ENCODE peak calls at places on chromosomes 6 and 20, in nine cellular contexts. One of them, this sample, is unnamed.

GRCh38 chr6:127195833-127196232 is 70.8 kb upstream of the RNF146 start:
- DNase-seq in fibroblast of villous mesenchyme: no peak
- DNase-seq in pancreas: no peak
- DNase-seq in brain microvascular endothelial cell: no peak
- DNase-seq in astrocyte of the spinal cord: no peak
- DNase-seq in tibial nerve: no peak
- DNase-seq in uterus: no peak
- DNase-seq in breast epithelium: no peak
- DNase-seq in GM12865: no peak
- DNase-seq in this sample: no peak

GRCh38 chr20:45254867-45255266 is 503 bp upstream of the SLPI start:
- DNase-seq in fibroblast of villous mesenchyme: peak
- DNase-seq in pancreas: no peak
- DNase-seq in brain microvascular endothelial cell: no peak
- DNase-seq in astrocyte of the spinal cord: peak
- DNase-seq in tibial nerve: peak
- DNase-seq in uterus: no peak
- DNase-seq in breast epithelium: no peak
- DNase-seq in GM12865: peak
- DNase-seq in this sample: peak

GRCh38 chr6:112007254-112007653 is 46.6 kb upstream of the CCN6 start:
- DNase-seq in fibroblast of villous mesenchyme: peak
- DNase-seq in pancreas: no peak
- DNase-seq in brain microvascular endothelial cell: no peak
- DNase-seq in astrocyte of the spinal cord: no peak
- DNase-seq in tibial nerve: no peak
- DNase-seq in uterus: no peak
- DNase-seq in breast epithelium: no peak
- DNase-seq in GM12865: no peak
- DNase-seq in this sample: peak

GRCh38 chr20:52410182-52410647 is 218.6 kb upstream of the ZFP64 start:
- DNase-seq in fibroblast of villous mesenchyme: peak
- DNase-seq in pancreas: no peak
- DNase-seq in brain microvascular endothelial cell: no peak
- DNase-seq in astrocyte of the spinal cord: no peak
- DNase-seq in tibial nerve: peak
- DNase-seq in uterus: peak
- DNase-seq in breast epithelium: no peak
- DNase-seq in GM12865: no peak
- DNase-seq in this sample: peak

GRCh38 chr6:44576132-44576601 is 188.7 kb downstream of the CDC5L start:
- DNase-seq in fibroblast of villous mesenchyme: no peak
- DNase-seq in pancreas: no peak
- DNase-seq in brain microvascular endothelial cell: peak
- DNase-seq in astrocyte of the spinal cord: peak
- DNase-seq in tibial nerve: no peak
- DNase-seq in uterus: no peak
- DNase-seq in breast epithelium: no peak
- DNase-seq in GM12865: no peak
- DNase-seq in this sample: peak

GRCh38 chr20:34525709-34526416 is 9.6 kb downstream of the DYNLRB1 start:
- DNase-seq in fibroblast of villous mesenchyme: peak
- DNase-seq in pancreas: peak
- DNase-seq in brain microvascular endothelial cell: peak
- DNase-seq in astrocyte of the spinal cord: peak
- DNase-seq in tibial nerve: peak
- DNase-seq in uterus: peak
- DNase-seq in breast epithelium: peak
- DNase-seq in GM12865: no peak
- DNase-seq in this sample: peak

GRCh38 chr6:141212296-141212695 is 920.4 kb upstream of the GJE1 start:
- DNase-seq in fibroblast of villous mesenchyme: no peak
- DNase-seq in pancreas: no peak
- DNase-seq in brain microvascular endothelial cell: no peak
- DNase-seq in astrocyte of the spinal cord: no peak
- DNase-seq in tibial nerve: no peak
- DNase-seq in uterus: no peak
- DNase-seq in breast epithelium: no peak
- DNase-seq in GM12865: no peak
- DNase-seq in this sample: no peak

GRCh38 chr20:62303327-62304226 is 780 bp downstream of the ADRM1 start:
- DNase-seq in fibroblast of villous mesenchyme: peak
- DNase-seq in pancreas: no peak
- DNase-seq in brain microvascular endothelial cell: no peak
- DNase-seq in astrocyte of the spinal cord: peak
- DNase-seq in tibial nerve: no peak
- DNase-seq in uterus: peak
- DNase-seq in breast epithelium: no peak
- DNase-seq in GM12865: peak
- DNase-seq in this sample: peak

GRCh38 chr6:148342146-148343027 is at the start of gene SASH1:
- DNase-seq in fibroblast of villous mesenchyme: peak
- DNase-seq in pancreas: peak
- DNase-seq in brain microvascular endothelial cell: peak
- DNase-seq in astrocyte of the spinal cord: peak
- DNase-seq in tibial nerve: peak
- DNase-seq in uterus: peak
- DNase-seq in breast epithelium: peak
- DNase-seq in GM12865: peak
- DNase-seq in this sample: peak

GRCh38 chr6:11500008-11500407 is 37.5 kb upstream of the TMEM170B start:
- DNase-seq in fibroblast of villous mesenchyme: peak
- DNase-seq in pancreas: no peak
- DNase-seq in brain microvascular endothelial cell: peak
- DNase-seq in astrocyte of the spinal cord: peak
- DNase-seq in tibial nerve: no peak
- DNase-seq in uterus: no peak
- DNase-seq in breast epithelium: no peak
- DNase-seq in GM12865: no peak
- DNase-seq in this sample: peak

GRCh38 chr6:37048851-37049734 is 43.6 kb downstream of the FGD2 start:
- DNase-seq in fibroblast of villous mesenchyme: peak
- DNase-seq in pancreas: peak
- DNase-seq in brain microvascular endothelial cell: peak
- DNase-seq in astrocyte of the spinal cord: peak
- DNase-seq in tibial nerve: peak
- DNase-seq in uterus: peak
- DNase-seq in breast epithelium: no peak
- DNase-seq in GM12865: peak
- DNase-seq in this sample: peak

GRCh38 chr6:105326216-105326615 is 76.7 kb downstream of the PREP start:
- DNase-seq in fibroblast of villous mesenchyme: peak
- DNase-seq in pancreas: no peak
- DNase-seq in brain microvascular endothelial cell: no peak
- DNase-seq in astrocyte of the spinal cord: peak
- DNase-seq in tibial nerve: peak
- DNase-seq in uterus: no peak
- DNase-seq in breast epithelium: peak
- DNase-seq in GM12865: no peak
- DNase-seq in this sample: peak

GRCh38 chr20:53827996-53828672 is 234.5 kb upstream of the ZNF217 start:
- DNase-seq in fibroblast of villous mesenchyme: peak
- DNase-seq in pancreas: no peak
- DNase-seq in brain microvascular endothelial cell: peak
- DNase-seq in astrocyte of the spinal cord: peak
- DNase-seq in tibial nerve: peak
- DNase-seq in uterus: no peak
- DNase-seq in breast epithelium: no peak
- DNase-seq in GM12865: no peak
- DNase-seq in this sample: peak

GRCh38 chr6:133805876-133806275 is 83.0 kb upstream of the TCF21 start:
- DNase-seq in fibroblast of villous mesenchyme: no peak
- DNase-seq in pancreas: no peak
- DNase-seq in brain microvascular endothelial cell: no peak
- DNase-seq in astrocyte of the spinal cord: no peak
- DNase-seq in tibial nerve: no peak
- DNase-seq in uterus: no peak
- DNase-seq in breast epithelium: no peak
- DNase-seq in GM12865: peak
- DNase-seq in this sample: no peak

GRCh38 chr6:130417951-130418350 is 52.1 kb downstream of the TMEM200A start:
- DNase-seq in fibroblast of villous mesenchyme: peak
- DNase-seq in pancreas: no peak
- DNase-seq in brain microvascular endothelial cell: peak
- DNase-seq in astrocyte of the spinal cord: peak
- DNase-seq in tibial nerve: no peak
- DNase-seq in uterus: no peak
- DNase-seq in breast epithelium: no peak
- DNase-seq in GM12865: no peak
- DNase-seq in this sample: peak

GRCh38 chr6:131061041-131061770 is 1.8 kb downstream of the EPB41L2 start:
- DNase-seq in fibroblast of villous mesenchyme: peak
- DNase-seq in pancreas: no peak
- DNase-seq in brain microvascular endothelial cell: no peak
- DNase-seq in astrocyte of the spinal cord: peak
- DNase-seq in tibial nerve: no peak
- DNase-seq in uterus: no peak
- DNase-seq in breast epithelium: no peak
- DNase-seq in GM12865: peak
- DNase-seq in this sample: peak

DNA sequence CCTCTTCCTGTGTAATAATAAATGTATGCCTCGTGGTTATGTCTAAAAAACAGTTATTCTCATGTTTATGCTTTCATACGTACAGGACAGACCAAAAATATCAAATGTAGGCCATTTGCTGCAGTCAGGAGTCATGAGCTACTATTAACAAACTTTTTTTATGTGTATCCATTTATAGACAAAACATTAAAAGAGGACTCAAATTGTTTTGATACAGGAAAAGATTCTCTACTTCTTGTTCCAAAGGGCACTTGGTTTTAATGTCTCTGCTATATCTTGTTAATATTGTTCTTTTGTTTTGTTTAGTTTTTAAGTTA is 155.2 kb downstream of the ZDHHC14 start:
- DNase-seq in fibroblast of villous mesenchyme: no peak
- DNase-seq in pancreas: no peak
- DNase-seq in brain microvascular endothelial cell: no peak
- DNase-seq in astrocyte of the spinal cord: no peak
- DNase-seq in tibial nerve: peak
- DNase-seq in uterus: no peak
- DNase-seq in breast epithelium: no peak
- DNase-seq in GM12865: no peak
- DNase-seq in this sample: no peak
- H3K4me3 ChIP-seq in fibroblast of villous mesenchyme: no peak
- H3K4me3 ChIP-seq in pancreas: no peak
- H3K4me3 ChIP-seq in brain microvascular endothelial cell: no peak
- H3K4me3 ChIP-seq in astrocyte of the spinal cord: no peak
- H3K4me3 ChIP-seq in tibial nerve: no peak
- H3K4me3 ChIP-seq in uterus: no peak
- H3K4me3 ChIP-seq in breast epithelium: no peak
- H3K4me3 ChIP-seq in GM12865: no peak
- H3K4me3 ChIP-seq in this sample: no peak

GRCh38 chr6:45617441-45617840 is 239.7 kb upstream of the SUPT3H start:
- DNase-seq in fibroblast of villous mesenchyme: peak
- DNase-seq in pancreas: no peak
- DNase-seq in brain microvascular endothelial cell: no peak
- DNase-seq in astrocyte of the spinal cord: peak
- DNase-seq in tibial nerve: no peak
- DNase-seq in uterus: no peak
- DNase-seq in breast epithelium: no peak
- DNase-seq in GM12865: no peak
- DNase-seq in this sample: no peak
- TF ChIP-seq CTCF in fibroblast of villous mesenchyme: peak
- TF ChIP-seq CTCF in pancreas: no peak
- TF ChIP-seq CTCF in brain microvascular endothelial cell: peak
- TF ChIP-seq CTCF in astrocyte of the spinal cord: peak
- TF ChIP-seq CTCF in tibial nerve: no peak
- TF ChIP-seq CTCF in uterus: no peak
- TF ChIP-seq CTCF in breast epithelium: no peak
- TF ChIP-seq CTCF in GM12865: no peak
- TF ChIP-seq CTCF in this sample: peak

GRCh38 chr6:132401120-132401940 is at the start of gene MOXD1:
- DNase-seq in fibroblast of villous mesenchyme: peak
- DNase-seq in pancreas: peak
- DNase-seq in brain microvascular endothelial cell: no peak
- DNase-seq in astrocyte of the spinal cord: no peak
- DNase-seq in tibial nerve: no peak
- DNase-seq in uterus: peak
- DNase-seq in breast epithelium: no peak
- DNase-seq in GM12865: peak
- DNase-seq in this sample: peak
- H3K4me3 ChIP-seq in fibroblast of villous mesenchyme: peak
- H3K4me3 ChIP-seq in pancreas: peak
- H3K4me3 ChIP-seq in brain microvascular endothelial cell: peak
- H3K4me3 ChIP-seq in astrocyte of the spinal cord: peak
- H3K4me3 ChIP-seq in tibial nerve: peak
- H3K4me3 ChIP-seq in uterus: peak
- H3K4me3 ChIP-seq in breast epithelium: peak
- H3K4me3 ChIP-seq in GM12865: peak
- H3K4me3 ChIP-seq in this sample: peak

GRCh38 chr20:15711177-15711576 is 862.1 kb downstream of the KIF16B start:
- DNase-seq in fibroblast of villous mesenchyme: no peak
- DNase-seq in pancreas: no peak
- DNase-seq in brain microvascular endothelial cell: no peak
- DNase-seq in astrocyte of the spinal cord: no peak
- DNase-seq in tibial nerve: no peak
- DNase-seq in uterus: no peak
- DNase-seq in breast epithelium: no peak
- DNase-seq in GM12865: no peak
- DNase-seq in this sample: no peak

GRCh38 chr20:15706719-15707118 is 866.5 kb downstream of the KIF16B start:
- DNase-seq in fibroblast of villous mesenchyme: no peak
- DNase-seq in pancreas: no peak
- DNase-seq in brain microvascular endothelial cell: peak
- DNase-seq in astrocyte of the spinal cord: no peak
- DNase-seq in tibial nerve: no peak
- DNase-seq in uterus: no peak
- DNase-seq in breast epithelium: no peak
- DNase-seq in GM12865: no peak
- DNase-seq in this sample: no peak

GRCh38 chr20:15705975-15706374 is 867.3 kb downstream of the KIF16B start:
- DNase-seq in fibroblast of villous mesenchyme: no peak
- DNase-seq in pancreas: no peak
- DNase-seq in brain microvascular endothelial cell: no peak
- DNase-seq in astrocyte of the spinal cord: no peak
- DNase-seq in tibial nerve: no peak
- DNase-seq in uterus: no peak
- DNase-seq in breast epithelium: no peak
- DNase-seq in GM12865: no peak
- DNase-seq in this sample: no peak

GRCh38 chr20:15703171-15703911 is 869.9 kb downstream of the KIF16B start:
- DNase-seq in fibroblast of villous mesenchyme: no peak
- DNase-seq in pancreas: no peak
- DNase-seq in brain microvascular endothelial cell: peak
- DNase-seq in astrocyte of the spinal cord: peak
- DNase-seq in tibial nerve: no peak
- DNase-seq in uterus: no peak
- DNase-seq in breast epithelium: no peak
- DNase-seq in GM12865: peak
- DNase-seq in this sample: no peak

DNA sequence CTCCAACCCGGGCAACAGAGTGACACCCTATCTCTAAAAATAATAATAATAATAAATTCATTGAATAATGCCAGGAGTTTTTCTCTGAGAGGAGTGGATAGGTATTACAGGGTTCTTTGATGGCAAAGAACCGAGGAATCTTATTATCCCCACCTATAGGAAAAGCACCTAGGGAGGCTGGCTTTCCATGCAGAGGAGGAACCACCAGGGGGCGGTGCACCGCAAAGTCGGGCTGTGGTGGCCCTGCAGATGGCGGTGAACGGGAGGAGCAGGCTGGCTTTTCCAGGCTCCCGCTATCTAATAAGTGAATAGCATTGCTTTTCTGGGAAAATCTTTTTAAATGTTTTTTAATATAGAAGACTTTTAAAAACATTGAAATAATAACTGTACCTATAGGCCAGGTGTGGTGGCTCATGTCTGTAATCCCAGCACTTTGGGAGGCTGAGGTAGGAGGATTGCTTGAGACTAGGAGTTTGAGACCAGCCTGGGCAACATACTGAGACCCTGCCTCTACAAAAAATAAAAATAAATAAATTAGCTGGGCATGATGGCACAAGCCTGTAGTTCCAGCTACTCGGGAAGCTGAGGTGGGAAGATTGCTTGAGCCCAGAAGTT is 864.2 kb downstream of the KIF16B start:
- DNase-seq in fibroblast of villous mesenchyme: peak
- DNase-seq in pancreas: peak
- DNase-seq in brain microvascular endothelial cell: no peak
- DNase-seq in astrocyte of the spinal cord: no peak
- DNase-seq in tibial nerve: peak
- DNase-seq in uterus: no peak
- DNase-seq in breast epithelium: no peak
- DNase-seq in GM12865: peak
- DNase-seq in this sample: no peak
- TF ChIP-seq CTCF in fibroblast of villous mesenchyme: peak
- TF ChIP-seq CTCF in pancreas: peak
- TF ChIP-seq CTCF in brain microvascular endothelial cell: peak
- TF ChIP-seq CTCF in astrocyte of the spinal cord: peak
- TF ChIP-seq CTCF in tibial nerve: no peak
- TF ChIP-seq CTCF in uterus: no peak
- TF ChIP-seq CTCF in breast epithelium: no peak
- TF ChIP-seq CTCF in GM12865: peak
- TF ChIP-seq CTCF in this sample: peak

This sample was measured in AG10803.